ENCODE peak calls at places on chromosomes 1 and 21, in four cellular contexts. One of them, this sample, is unnamed.

GRCh38 chr21:36709030-36709867 is 10.3 kb downstream of the SIM2 start:
- DNase-seq in stimulated activated CD8-positive, alpha-beta memory T cell treated with anti-CD3 and anti-CD28 coated beads, Interleukin-4, amount 100 ng/mL, for 4 hours: no peak
- DNase-seq in epithelial cell of prostate: no peak
- DNase-seq in AG09309: no peak
- DNase-seq in this sample: no peak

GRCh38 chr1:24643362-24644346 is 552 bp downstream of the SRRM1 start:
- DNase-seq in AG09309: no peak
- DNase-seq in epithelial cell of prostate: no peak
- DNase-seq in stimulated activated CD8-positive, alpha-beta memory T cell treated with anti-CD3 and anti-CD28 coated beads, Interleukin-4, amount 100 ng/mL, for 4 hours: peak; percentile 0
- DNase-seq in this sample: no peak

GRCh38 chr1:247576514-247576913 is 11.6 kb upstream of the OR2G2 start:
- DNase-seq in AG09309: no peak
- DNase-seq in stimulated activated CD8-positive, alpha-beta memory T cell treated with anti-CD3 and anti-CD28 coated beads, Interleukin-4, amount 100 ng/mL, for 4 hours: no peak
- DNase-seq in epithelial cell of prostate: no peak
- DNase-seq in this sample: no peak

GRCh38 chr1:184801503-184801902 is 46.8 kb upstream of the EDEM3 start:
- DNase-seq in stimulated activated CD8-positive, alpha-beta memory T cell treated with anti-CD3 and anti-CD28 coated beads, Interleukin-4, amount 100 ng/mL, for 4 hours: no peak
- DNase-seq in AG09309: peak; percentile 11
- DNase-seq in epithelial cell of prostate: no peak
- DNase-seq in this sample: no peak

GRCh38 chr1:80417651-80418050 is 1383.1 kb upstream of the ADGRL2 start:
- DNase-seq in stimulated activated CD8-positive, alpha-beta memory T cell treated with anti-CD3 and anti-CD28 coated beads, Interleukin-4, amount 100 ng/mL, for 4 hours: no peak
- DNase-seq in epithelial cell of prostate: peak; percentile 24
- DNase-seq in AG09309: peak; percentile 29
- DNase-seq in this sample: no peak

GRCh38 chr1:50109647-50110075 is 941 bp downstream of the ELAVL4 start:
- DNase-seq in epithelial cell of prostate: no peak
- DNase-seq in AG09309: no peak
- DNase-seq in stimulated activated CD8-positive, alpha-beta memory T cell treated with anti-CD3 and anti-CD28 coated beads, Interleukin-4, amount 100 ng/mL, for 4 hours: no peak
- DNase-seq in this sample: no peak

GRCh38 chr1:156581661-156582387 is 2.3 kb downstream of the TTC24 start:
- DNase-seq in stimulated activated CD8-positive, alpha-beta memory T cell treated with anti-CD3 and anti-CD28 coated beads, Interleukin-4, amount 100 ng/mL, for 4 hours: peak; percentile 40
- DNase-seq in epithelial cell of prostate: no peak
- DNase-seq in AG09309: no peak
- DNase-seq in this sample: no peak

GRCh38 chr1:119674110-119674509 is 26.0 kb upstream of the ZNF697 start:
- DNase-seq in stimulated activated CD8-positive, alpha-beta memory T cell treated with anti-CD3 and anti-CD28 coated beads, Interleukin-4, amount 100 ng/mL, for 4 hours: no peak
- DNase-seq in AG09309: no peak
- DNase-seq in epithelial cell of prostate: peak; percentile 78
- DNase-seq in this sample: no peak

This sample was measured in GM12864.